ENCODE peak calls at places on chromosomes 16 and 17, in nine cellular contexts. One of them, this sample, is unnamed.

GRCh38 chr17:58320570-58321323 is 7.8 kb downstream of the TSPOAP1 start:
- DNase-seq in GM23248: no peak
- DNase-seq in HCT116: no peak
- DNase-seq in SK-N-SH: no peak
- DNase-seq in neural progenitor cell: no peak
- DNase-seq in MM.1S: no peak
- DNase-seq in PC-3: no peak
- DNase-seq in OCI-LY7: no peak
- DNase-seq in hepatocyte: no peak
- DNase-seq in this sample: no peak

GRCh38 chr17:39617446-39618251 is 9.1 kb upstream of the PPP1R1B start:
- DNase-seq in GM23248: peak
- DNase-seq in HCT116: no peak
- DNase-seq in SK-N-SH: peak
- DNase-seq in neural progenitor cell: peak
- DNase-seq in MM.1S: peak
- DNase-seq in PC-3: peak
- DNase-seq in OCI-LY7: peak
- DNase-seq in hepatocyte: peak
- DNase-seq in this sample: peak

GRCh38 chr17:67475161-67475887 is 98.2 kb downstream of the PITPNC1 start:
- DNase-seq in GM23248: peak
- DNase-seq in HCT116: peak
- DNase-seq in SK-N-SH: peak
- DNase-seq in neural progenitor cell: peak
- DNase-seq in MM.1S: peak
- DNase-seq in PC-3: peak
- DNase-seq in OCI-LY7: peak
- DNase-seq in hepatocyte: peak
- DNase-seq in this sample: peak

GRCh38 chr16:73268311-73268997 is 220.5 kb upstream of the ZFHX3 start:
- DNase-seq in GM23248: peak
- DNase-seq in HCT116: no peak
- DNase-seq in SK-N-SH: peak
- DNase-seq in neural progenitor cell: peak
- DNase-seq in MM.1S: no peak
- DNase-seq in PC-3: no peak
- DNase-seq in OCI-LY7: no peak
- DNase-seq in hepatocyte: no peak
- DNase-seq in this sample: peak

GRCh38 chr17:51840688-51841087 is 317.8 kb downstream of the CA10 start:
- DNase-seq in GM23248: no peak
- DNase-seq in HCT116: no peak
- DNase-seq in SK-N-SH: no peak
- DNase-seq in neural progenitor cell: no peak
- DNase-seq in MM.1S: peak
- DNase-seq in PC-3: no peak
- DNase-seq in OCI-LY7: no peak
- DNase-seq in hepatocyte: no peak
- DNase-seq in this sample: no peak

GRCh38 chr16:77637939-77638338 is 84.4 kb upstream of the NUDT7 start:
- DNase-seq in GM23248: no peak
- DNase-seq in HCT116: no peak
- DNase-seq in SK-N-SH: no peak
- DNase-seq in neural progenitor cell: no peak
- DNase-seq in MM.1S: no peak
- DNase-seq in PC-3: no peak
- DNase-seq in OCI-LY7: no peak
- DNase-seq in hepatocyte: no peak
- DNase-seq in this sample: no peak

GRCh38 chr16:1175566-1176279 is 22.8 kb downstream of the CACNA1H start:
- DNase-seq in GM23248: no peak
- DNase-seq in HCT116: no peak
- DNase-seq in SK-N-SH: no peak
- DNase-seq in neural progenitor cell: no peak
- DNase-seq in MM.1S: no peak
- DNase-seq in PC-3: no peak
- DNase-seq in OCI-LY7: no peak
- DNase-seq in hepatocyte: no peak
- DNase-seq in this sample: no peak

GRCh38 chr17:81064746-81065475 is 30.0 kb downstream of the BAIAP2 start:
- DNase-seq in GM23248: peak
- DNase-seq in HCT116: no peak
- DNase-seq in SK-N-SH: no peak
- DNase-seq in neural progenitor cell: peak
- DNase-seq in MM.1S: no peak
- DNase-seq in PC-3: no peak
- DNase-seq in OCI-LY7: no peak
- DNase-seq in hepatocyte: peak
- DNase-seq in this sample: no peak

GRCh38 chr16:716250-716607 is 1.3 kb downstream of the METRN start:
- DNase-seq in GM23248: peak
- DNase-seq in HCT116: no peak
- DNase-seq in SK-N-SH: peak
- DNase-seq in neural progenitor cell: peak
- DNase-seq in MM.1S: no peak
- DNase-seq in PC-3: no peak
- DNase-seq in OCI-LY7: no peak
- DNase-seq in hepatocyte: no peak
- DNase-seq in this sample: peak

GRCh38 chr17:67377727-67378443 is 804 bp downstream of the PITPNC1 start:
- DNase-seq in GM23248: peak
- DNase-seq in HCT116: no peak
- DNase-seq in SK-N-SH: peak
- DNase-seq in neural progenitor cell: peak
- DNase-seq in MM.1S: peak
- DNase-seq in PC-3: peak
- DNase-seq in OCI-LY7: peak
- DNase-seq in hepatocyte: peak
- DNase-seq in this sample: peak

GRCh38 chr17:7444682-7445010 is 215 bp upstream of the CHRNB1 start:
- DNase-seq in GM23248: no peak
- DNase-seq in HCT116: no peak
- DNase-seq in SK-N-SH: no peak
- DNase-seq in neural progenitor cell: no peak
- DNase-seq in MM.1S: no peak
- DNase-seq in PC-3: no peak
- DNase-seq in OCI-LY7: no peak
- DNase-seq in hepatocyte: no peak
- DNase-seq in this sample: no peak

GRCh38 chr17:65973237-65973636 is 218.7 kb downstream of the CEP112 start:
- DNase-seq in GM23248: no peak
- DNase-seq in HCT116: no peak
- DNase-seq in SK-N-SH: no peak
- DNase-seq in neural progenitor cell: no peak
- DNase-seq in MM.1S: no peak
- DNase-seq in PC-3: no peak
- DNase-seq in OCI-LY7: no peak
- DNase-seq in hepatocyte: no peak
- DNase-seq in this sample: no peak

GRCh38 chr17:56891751-56892150 is 22.1 kb downstream of the TRIM25 start:
- DNase-seq in GM23248: peak
- DNase-seq in HCT116: no peak
- DNase-seq in SK-N-SH: peak
- DNase-seq in neural progenitor cell: peak
- DNase-seq in MM.1S: no peak
- DNase-seq in PC-3: no peak
- DNase-seq in OCI-LY7: no peak
- DNase-seq in hepatocyte: no peak
- DNase-seq in this sample: peak
- TF ChIP-seq EZH2phosphoT487 in GM23248: no peak
- TF ChIP-seq EZH2phosphoT487 in HCT116: no peak
- TF ChIP-seq EZH2phosphoT487 in SK-N-SH: no peak
- TF ChIP-seq EZH2phosphoT487 in neural progenitor cell: no peak
- TF ChIP-seq EZH2phosphoT487 in MM.1S: no peak
- TF ChIP-seq EZH2phosphoT487 in PC-3: no peak
- TF ChIP-seq EZH2phosphoT487 in OCI-LY7: no peak
- TF ChIP-seq EZH2phosphoT487 in hepatocyte: no peak
- TF ChIP-seq EZH2phosphoT487 in this sample: no peak

GRCh38 chr16:61617214-61617783 is 418.9 kb downstream of the CDH8 start:
- DNase-seq in GM23248: no peak
- DNase-seq in HCT116: no peak
- DNase-seq in SK-N-SH: no peak
- DNase-seq in neural progenitor cell: no peak
- DNase-seq in MM.1S: no peak
- DNase-seq in PC-3: no peak
- DNase-seq in OCI-LY7: no peak
- DNase-seq in hepatocyte: no peak
- DNase-seq in this sample: peak

GRCh38 chr16:61611847-61612491 is 424.3 kb downstream of the CDH8 start:
- DNase-seq in GM23248: no peak
- DNase-seq in HCT116: no peak
- DNase-seq in SK-N-SH: no peak
- DNase-seq in neural progenitor cell: no peak
- DNase-seq in MM.1S: no peak
- DNase-seq in PC-3: no peak
- DNase-seq in OCI-LY7: no peak
- DNase-seq in hepatocyte: no peak
- DNase-seq in this sample: no peak

DNA sequence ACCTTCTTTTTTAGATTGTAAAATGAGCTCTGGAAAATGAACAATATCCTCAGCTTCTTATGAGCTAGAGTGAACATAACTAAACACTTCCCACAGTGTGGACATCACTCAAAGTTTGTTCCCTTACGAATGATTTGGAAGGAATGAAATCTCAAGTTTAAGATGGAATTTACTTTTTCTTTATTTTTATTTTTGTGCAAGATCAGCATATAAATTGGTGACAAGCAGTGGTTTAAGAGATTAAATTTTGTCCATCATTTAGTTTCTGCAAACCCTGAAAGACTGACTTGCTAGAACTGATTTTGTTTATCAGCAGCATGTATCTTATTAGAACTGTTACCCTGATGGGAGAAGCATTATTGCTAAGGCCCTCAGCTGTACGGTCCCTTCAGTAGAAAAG is 420.1 kb downstream of the CDH8 start:
- DNase-seq in GM23248: no peak
- DNase-seq in HCT116: no peak
- DNase-seq in SK-N-SH: no peak
- DNase-seq in neural progenitor cell: no peak
- DNase-seq in MM.1S: no peak
- DNase-seq in PC-3: no peak
- DNase-seq in OCI-LY7: no peak
- DNase-seq in hepatocyte: no peak
- DNase-seq in this sample: no peak
- H2AFZ ChIP-seq in GM23248: no peak
- H2AFZ ChIP-seq in HCT116: no peak
- H2AFZ ChIP-seq in SK-N-SH: no peak
- H2AFZ ChIP-seq in neural progenitor cell: peak
- H2AFZ ChIP-seq in MM.1S: no peak
- H2AFZ ChIP-seq in PC-3: no peak
- H2AFZ ChIP-seq in OCI-LY7: no peak
- H2AFZ ChIP-seq in hepatocyte: no peak
- H2AFZ ChIP-seq in this sample: no peak

GRCh38 chr17:46061435-46061834 is 62.4 kb downstream of the STH start:
- DNase-seq in GM23248: peak
- DNase-seq in HCT116: peak
- DNase-seq in SK-N-SH: no peak
- DNase-seq in neural progenitor cell: no peak
- DNase-seq in MM.1S: no peak
- DNase-seq in PC-3: peak
- DNase-seq in OCI-LY7: no peak
- DNase-seq in hepatocyte: no peak
- DNase-seq in this sample: peak
- TF ChIP-seq EZH2phosphoT487 in GM23248: no peak
- TF ChIP-seq EZH2phosphoT487 in HCT116: no peak
- TF ChIP-seq EZH2phosphoT487 in SK-N-SH: no peak
- TF ChIP-seq EZH2phosphoT487 in neural progenitor cell: no peak
- TF ChIP-seq EZH2phosphoT487 in MM.1S: no peak
- TF ChIP-seq EZH2phosphoT487 in PC-3: no peak
- TF ChIP-seq EZH2phosphoT487 in OCI-LY7: no peak
- TF ChIP-seq EZH2phosphoT487 in hepatocyte: no peak
- TF ChIP-seq EZH2phosphoT487 in this sample: no peak

GRCh38 chr16:48614759-48615158 is 4.8 kb upstream of the N4BP1 start:
- DNase-seq in GM23248: no peak
- DNase-seq in HCT116: no peak
- DNase-seq in SK-N-SH: no peak
- DNase-seq in neural progenitor cell: no peak
- DNase-seq in MM.1S: no peak
- DNase-seq in PC-3: no peak
- DNase-seq in OCI-LY7: no peak
- DNase-seq in hepatocyte: no peak
- DNase-seq in this sample: no peak

GRCh38 chr16:48612621-48613020 is 2.6 kb upstream of the N4BP1 start:
- DNase-seq in GM23248: no peak
- DNase-seq in HCT116: no peak
- DNase-seq in SK-N-SH: no peak
- DNase-seq in neural progenitor cell: no peak
- DNase-seq in MM.1S: peak
- DNase-seq in PC-3: no peak
- DNase-seq in OCI-LY7: no peak
- DNase-seq in hepatocyte: no peak
- DNase-seq in this sample: no peak

GRCh38 chr16:48616571-48616970 is 6.6 kb upstream of the N4BP1 start:
- DNase-seq in GM23248: no peak
- DNase-seq in HCT116: no peak
- DNase-seq in SK-N-SH: no peak
- DNase-seq in neural progenitor cell: no peak
- DNase-seq in MM.1S: no peak
- DNase-seq in PC-3: no peak
- DNase-seq in OCI-LY7: no peak
- DNase-seq in hepatocyte: no peak
- DNase-seq in this sample: no peak

GRCh38 chr16:48611329-48612137 is 1.6 kb upstream of the N4BP1 start:
- DNase-seq in GM23248: no peak
- DNase-seq in HCT116: no peak
- DNase-seq in SK-N-SH: no peak
- DNase-seq in neural progenitor cell: no peak
- DNase-seq in MM.1S: peak
- DNase-seq in PC-3: no peak
- DNase-seq in OCI-LY7: no peak
- DNase-seq in hepatocyte: peak
- DNase-seq in this sample: peak

DNA sequence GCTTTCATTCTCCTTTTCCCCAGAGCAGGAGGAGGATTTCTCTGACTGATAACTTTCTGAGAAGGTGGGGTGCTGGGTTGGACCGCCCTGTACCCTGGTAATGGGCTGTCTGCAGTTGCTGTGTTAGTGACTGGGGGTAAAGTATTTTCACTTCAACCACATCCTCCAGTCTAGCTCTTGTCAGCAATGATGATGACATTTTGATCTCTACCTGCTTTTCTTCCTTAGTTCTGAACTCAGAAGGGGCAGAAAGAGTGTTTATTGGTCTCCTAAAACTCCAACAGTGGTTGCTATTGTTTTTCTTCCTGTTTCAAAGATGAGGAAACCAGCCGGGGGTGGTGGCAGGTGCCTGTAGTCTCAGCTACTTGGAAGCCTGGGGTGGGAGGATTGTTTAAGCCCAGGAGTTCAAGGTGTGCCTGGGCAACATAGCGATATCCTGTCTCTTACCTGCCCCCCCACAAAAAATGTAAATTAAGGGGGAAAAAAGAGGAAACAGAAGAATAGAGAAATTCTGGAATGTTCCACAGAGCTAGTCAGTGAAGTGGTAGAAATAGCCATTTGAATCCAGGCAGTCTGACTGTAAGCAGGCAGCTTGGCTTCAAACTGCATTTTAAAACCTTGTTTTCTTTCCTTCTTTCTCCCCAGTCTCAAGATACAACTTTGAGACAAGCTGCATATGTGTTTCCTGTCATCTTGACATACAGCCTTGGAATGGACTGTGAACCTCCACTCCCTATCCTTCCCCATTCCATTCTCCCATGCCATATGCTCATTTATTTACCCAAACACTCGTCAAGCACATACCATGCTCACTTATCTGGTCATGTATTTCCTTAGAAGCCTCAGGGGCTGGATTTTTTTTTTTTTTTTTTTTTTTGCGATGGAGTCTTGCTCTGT is 3.3 kb upstream of the N4BP1 start:
- DNase-seq in GM23248: peak
- DNase-seq in HCT116: no peak
- DNase-seq in SK-N-SH: no peak
- DNase-seq in neural progenitor cell: no peak
- DNase-seq in MM.1S: peak
- DNase-seq in PC-3: peak
- DNase-seq in OCI-LY7: peak
- DNase-seq in hepatocyte: peak
- DNase-seq in this sample: peak
- H2AFZ ChIP-seq in GM23248: peak
- H2AFZ ChIP-seq in HCT116: no peak
- H2AFZ ChIP-seq in SK-N-SH: no peak
- H2AFZ ChIP-seq in neural progenitor cell: no peak
- H2AFZ ChIP-seq in MM.1S: peak
- H2AFZ ChIP-seq in PC-3: peak
- H2AFZ ChIP-seq in OCI-LY7: peak
- H2AFZ ChIP-seq in hepatocyte: peak
- H2AFZ ChIP-seq in this sample: peak